ENCODE peak calls at places on chromosomes 1 and 21, in four cellular contexts. One of them, this sample, is unnamed.

GRCh38 chr1:173862769-173863223 is 5.0 kb downstream of the GAS5 start:
- DNase-seq in Panc1: no peak
- DNase-seq in thyroid gland: no peak
- DNase-seq in breast epithelium: no peak
- DNase-seq in this sample: no peak

GRCh38 chr1:65791860-65792670 is 630 bp upstream of the PDE4B start:
- DNase-seq in breast epithelium: peak
- DNase-seq in Panc1: no peak
- DNase-seq in thyroid gland: no peak
- DNase-seq in this sample: no peak

GRCh38 chr21:33947451-33948095 is 32.0 kb upstream of the ATP5PO start:
- DNase-seq in breast epithelium: peak
- DNase-seq in Panc1: peak
- DNase-seq in thyroid gland: peak
- DNase-seq in this sample: peak

GRCh38 chr1:16177306-16177705 is 21.4 kb upstream of the EPHA2 start:
- DNase-seq in Panc1: no peak
- DNase-seq in thyroid gland: no peak
- DNase-seq in breast epithelium: no peak
- DNase-seq in this sample: no peak

GRCh38 chr1:196317535-196318522 is 290.4 kb downstream of the KCNT2 start:
- DNase-seq in breast epithelium: no peak
- DNase-seq in thyroid gland: peak
- DNase-seq in Panc1: peak
- DNase-seq in this sample: peak

GRCh38 chr1:235511470-235512240 is 7.4 kb upstream of the B3GALNT2 start:
- DNase-seq in breast epithelium: no peak
- DNase-seq in thyroid gland: no peak
- DNase-seq in Panc1: no peak
- DNase-seq in this sample: no peak

GRCh38 chr21:39319814-39320332 is 6.4 kb upstream of the BRWD1 start:
- DNase-seq in thyroid gland: no peak
- DNase-seq in Panc1: no peak
- DNase-seq in breast epithelium: no peak
- DNase-seq in this sample: no peak

GRCh38 chr1:161678510-161678909 is 15.6 kb downstream of the FCGR2B start:
- DNase-seq in Panc1: no peak
- DNase-seq in breast epithelium: no peak
- DNase-seq in thyroid gland: no peak
- DNase-seq in this sample: no peak

GRCh38 chr1:232012773-232013386 is 386.3 kb downstream of the DISC1 start:
- DNase-seq in Panc1: no peak
- DNase-seq in thyroid gland: peak
- DNase-seq in breast epithelium: no peak
- DNase-seq in this sample: peak

GRCh38 chr1:240254778-240255291 is 163.2 kb downstream of the FMN2 start:
- DNase-seq in Panc1: no peak
- DNase-seq in thyroid gland: peak
- DNase-seq in breast epithelium: no peak
- DNase-seq in this sample: no peak

GRCh38 chr1:61004269-61005003 is 77.9 kb upstream of the NFIA start:
- DNase-seq in Panc1: no peak
- DNase-seq in breast epithelium: no peak
- DNase-seq in thyroid gland: no peak
- DNase-seq in this sample: no peak

GRCh38 chr21:42614811-42615342 is 38.5 kb upstream of the PDE9A start:
- DNase-seq in Panc1: no peak
- DNase-seq in thyroid gland: peak
- DNase-seq in breast epithelium: peak
- DNase-seq in this sample: no peak

GRCh38 chr1:207762622-207763021 is 10.8 kb downstream of the CD46 start:
- DNase-seq in Panc1: no peak
- DNase-seq in thyroid gland: no peak
- DNase-seq in breast epithelium: no peak
- DNase-seq in this sample: no peak

GRCh38 chr1:207763091-207763490 is 11.2 kb downstream of the CD46 start:
- DNase-seq in Panc1: no peak
- DNase-seq in thyroid gland: no peak
- DNase-seq in breast epithelium: no peak
- DNase-seq in this sample: no peak

DNA sequence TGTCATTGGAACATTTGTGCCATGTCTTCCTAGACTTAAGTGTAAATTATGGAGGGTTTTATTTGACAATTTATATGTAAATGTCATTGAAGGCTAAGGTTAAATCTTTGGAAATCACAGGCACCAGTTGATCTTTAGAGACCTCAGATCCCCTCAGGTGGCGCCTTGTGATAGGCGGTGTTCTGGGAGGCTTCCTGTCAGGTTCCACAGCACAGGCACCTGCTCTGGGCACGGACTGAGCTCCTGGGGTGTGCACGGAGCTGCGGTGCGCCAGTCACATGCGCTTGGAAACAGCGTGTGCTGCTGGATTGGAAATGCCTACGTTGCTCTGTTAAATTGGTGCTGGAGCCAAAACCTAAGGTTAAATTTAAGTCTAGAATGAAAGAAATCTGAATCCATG is 12.1 kb downstream of the CD46 start:
- DNase-seq in breast epithelium: no peak
- DNase-seq in Panc1: no peak
- DNase-seq in thyroid gland: no peak
- DNase-seq in this sample: no peak
- H3K27ac ChIP-seq in breast epithelium: no peak
- H3K27ac ChIP-seq in Panc1: no peak
- H3K27ac ChIP-seq in thyroid gland: no peak
- H3K27ac ChIP-seq in this sample: no peak

DNA sequence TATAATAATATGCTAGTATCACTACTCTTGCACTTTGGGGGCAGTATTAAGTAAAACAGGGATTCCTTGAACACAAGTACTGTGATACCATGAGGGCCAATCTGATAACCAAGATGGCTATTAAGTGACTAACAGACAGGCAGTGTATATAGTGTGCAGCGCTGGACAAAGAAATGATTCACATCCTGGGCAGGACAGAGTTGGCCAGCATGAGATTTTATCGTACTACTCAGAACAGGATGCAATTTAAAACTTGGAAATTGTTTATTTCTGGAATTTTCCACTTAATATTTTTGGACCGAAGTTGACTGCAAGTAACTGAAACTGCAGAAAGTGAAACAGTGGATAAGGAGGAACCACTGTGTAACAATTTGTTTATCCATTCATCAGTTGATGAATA is 74.6 kb downstream of the DNTTIP2 start:
- DNase-seq in breast epithelium: no peak
- DNase-seq in thyroid gland: no peak
- DNase-seq in Panc1: no peak
- DNase-seq in this sample: peak
- H3K4me3 ChIP-seq in breast epithelium: no peak
- H3K4me3 ChIP-seq in thyroid gland: no peak
- H3K4me3 ChIP-seq in Panc1: no peak
- H3K4me3 ChIP-seq in this sample: peak

DNA sequence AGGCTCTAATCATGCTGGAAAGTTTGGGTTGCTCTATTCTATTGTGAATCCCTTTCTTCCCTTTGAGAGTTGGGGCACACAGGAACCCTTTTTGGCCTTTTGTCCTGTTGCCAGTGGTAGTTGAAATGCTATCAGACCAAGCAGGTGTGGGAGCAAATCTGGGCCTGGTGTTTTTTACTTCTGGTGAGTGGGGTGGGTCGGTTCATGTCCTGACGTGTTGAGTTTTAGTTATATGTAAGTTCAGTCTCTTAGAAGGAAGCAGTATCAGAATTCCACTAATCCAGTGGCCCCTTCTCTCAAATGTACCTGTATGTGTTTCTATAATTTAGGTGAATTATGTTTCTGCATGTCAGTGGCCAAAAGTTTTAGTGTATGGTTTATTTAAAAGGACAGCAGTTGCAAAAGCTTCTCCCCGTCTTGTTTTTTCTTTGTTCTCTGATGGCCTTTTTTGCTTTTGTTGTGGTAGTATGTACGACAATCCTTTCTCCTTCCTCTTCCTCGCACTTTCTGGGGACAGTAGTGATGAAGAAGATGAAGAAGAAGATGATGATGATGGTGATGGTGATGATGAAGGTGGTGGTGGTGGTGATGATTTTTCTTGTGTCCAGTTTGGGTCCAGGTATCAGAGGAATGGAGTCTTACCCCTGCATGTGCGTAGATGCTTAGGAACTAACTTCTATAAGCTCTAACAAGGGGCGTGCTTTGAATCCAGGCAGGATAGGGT is 74.2 kb downstream of the UBE4B start:
- DNase-seq in Panc1: no peak
- DNase-seq in thyroid gland: no peak
- DNase-seq in breast epithelium: no peak
- DNase-seq in this sample: no peak
- H3K27ac ChIP-seq in Panc1: no peak
- H3K27ac ChIP-seq in thyroid gland: peak
- H3K27ac ChIP-seq in breast epithelium: no peak
- H3K27ac ChIP-seq in this sample: no peak

GRCh38 chr1:43270421-43271095 is 775 bp downstream of the TMEM125 start:
- DNase-seq in thyroid gland: peak
- DNase-seq in breast epithelium: peak
- DNase-seq in Panc1: no peak
- DNase-seq in this sample: no peak
- H3K4me3 ChIP-seq in thyroid gland: peak
- H3K4me3 ChIP-seq in breast epithelium: no peak
- H3K4me3 ChIP-seq in Panc1: no peak
- H3K4me3 ChIP-seq in this sample: no peak

GRCh38 chr1:64135501-64136245 is 67.8 kb upstream of the UBE2U start:
- DNase-seq in breast epithelium: no peak
- DNase-seq in thyroid gland: no peak
- DNase-seq in Panc1: no peak
- DNase-seq in this sample: no peak

GRCh38 chr1:64139877-64140276 is 63.5 kb upstream of the UBE2U start:
- DNase-seq in breast epithelium: no peak
- DNase-seq in thyroid gland: no peak
- DNase-seq in Panc1: no peak
- DNase-seq in this sample: no peak

GRCh38 chr1:64136296-64136695 is 67.1 kb upstream of the UBE2U start:
- DNase-seq in breast epithelium: no peak
- DNase-seq in thyroid gland: no peak
- DNase-seq in Panc1: no peak
- DNase-seq in this sample: no peak

GRCh38 chr1:64137569-64137936 is 65.9 kb upstream of the UBE2U start:
- DNase-seq in thyroid gland: no peak
- DNase-seq in Panc1: no peak
- DNase-seq in breast epithelium: no peak
- DNase-seq in this sample: no peak

DNA sequence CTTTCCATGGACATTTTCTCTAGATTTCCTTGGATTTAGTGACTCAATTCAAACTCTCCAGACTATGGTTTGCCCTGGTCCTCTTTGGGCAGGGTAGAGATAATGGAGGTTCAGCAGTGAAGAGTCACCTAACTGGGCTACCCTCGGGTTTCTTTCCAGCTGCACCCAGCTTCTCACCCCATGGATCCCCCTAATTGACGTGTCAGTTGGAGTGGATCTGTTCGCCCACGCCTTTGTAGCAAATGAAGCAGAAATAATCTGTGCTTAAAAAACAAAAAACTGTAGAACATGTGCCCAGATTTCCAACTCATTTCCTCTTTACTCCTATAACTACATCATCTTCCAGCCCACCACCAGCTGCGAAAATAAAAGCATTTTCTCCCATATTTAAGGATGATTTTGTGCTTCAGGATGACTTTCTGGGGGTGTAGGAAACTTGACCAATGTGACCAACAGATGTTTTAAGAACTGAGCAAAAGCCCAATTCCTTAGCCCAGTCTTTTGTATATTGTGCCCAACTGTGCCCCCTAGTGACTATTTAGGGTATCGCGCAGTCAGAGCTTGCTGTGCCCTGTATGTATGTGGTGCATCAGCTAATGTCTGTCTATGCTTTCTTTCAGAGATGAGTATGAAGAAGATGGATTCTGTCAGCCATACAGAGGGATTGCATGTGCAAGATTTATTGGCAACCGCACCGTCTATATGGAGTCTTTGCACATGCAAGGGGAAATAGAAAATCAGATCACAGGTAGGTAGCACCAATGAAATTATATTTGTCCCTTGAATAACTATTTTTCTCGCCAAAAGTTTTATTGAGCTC is 66.5 kb upstream of the UBE2U start:
- DNase-seq in breast epithelium: peak
- DNase-seq in Panc1: peak
- DNase-seq in thyroid gland: peak
- DNase-seq in this sample: peak
- H3K27ac ChIP-seq in breast epithelium: peak
- H3K27ac ChIP-seq in Panc1: peak
- H3K27ac ChIP-seq in thyroid gland: no peak
- H3K27ac ChIP-seq in this sample: no peak

GRCh38 chr1:111600295-111600694 is 19.3 kb upstream of the RAP1A start:
- DNase-seq in breast epithelium: no peak
- DNase-seq in thyroid gland: no peak
- DNase-seq in Panc1: no peak
- DNase-seq in this sample: no peak

GRCh38 chr1:111596499-111596898 is 23.1 kb upstream of the RAP1A start:
- DNase-seq in breast epithelium: no peak
- DNase-seq in thyroid gland: no peak
- DNase-seq in Panc1: no peak
- DNase-seq in this sample: no peak

GRCh38 chr1:111599781-111600180 is 19.8 kb upstream of the RAP1A start:
- DNase-seq in thyroid gland: no peak
- DNase-seq in Panc1: no peak
- DNase-seq in breast epithelium: no peak
- DNase-seq in this sample: no peak

GRCh38 chr1:111597433-111597832 is 22.2 kb upstream of the RAP1A start:
- DNase-seq in Panc1: no peak
- DNase-seq in breast epithelium: no peak
- DNase-seq in thyroid gland: no peak
- DNase-seq in this sample: no peak

DNA sequence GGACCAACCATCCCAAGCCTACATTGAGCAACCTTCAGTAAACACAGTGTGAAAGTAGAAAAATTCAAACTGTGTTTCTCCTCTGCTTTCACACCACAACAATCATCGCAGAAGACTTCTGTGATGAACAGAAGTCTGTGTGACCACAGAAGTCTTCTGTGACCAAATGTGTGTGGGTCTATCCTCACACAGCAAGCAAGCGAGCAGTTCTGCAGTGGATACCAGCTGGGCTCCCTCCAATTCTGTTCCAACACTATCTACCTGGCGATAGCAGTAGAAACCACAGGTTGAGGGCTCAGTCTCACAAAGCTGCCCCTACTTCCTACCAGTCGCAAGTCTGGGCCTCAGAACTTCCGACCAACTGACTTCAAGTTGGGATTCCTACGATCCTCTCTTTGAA is 21.1 kb upstream of the RAP1A start:
- DNase-seq in Panc1: no peak
- DNase-seq in thyroid gland: no peak
- DNase-seq in breast epithelium: no peak
- DNase-seq in this sample: no peak
- H3K4me3 ChIP-seq in Panc1: no peak
- H3K4me3 ChIP-seq in thyroid gland: no peak
- H3K4me3 ChIP-seq in breast epithelium: no peak
- H3K4me3 ChIP-seq in this sample: no peak